ENCODE peak calls at places on chromosomes 11 and 22, in six cellular contexts. One of them, this sample, is unnamed. For H3K4me1, the result is how much of the 10 kb centered on the place peaks cover.

GRCh38 chr11:10657308-10658271 is 36.0 kb downstream of the IRAG1 start:
- DNase-seq in IMR-90: peak
- DNase-seq in osteoblast: peak
- DNase-seq in hepatocyte: peak
- DNase-seq in OCI-LY7: no peak
- DNase-seq in GM23248: peak
- DNase-seq in this sample: peak

GRCh38 chr11:92892769-92893168 is 76.7 kb upstream of the MTNR1B start:
- DNase-seq in IMR-90: no peak
- DNase-seq in osteoblast: no peak
- DNase-seq in hepatocyte: no peak
- DNase-seq in OCI-LY7: no peak
- DNase-seq in GM23248: no peak
- DNase-seq in this sample: no peak

GRCh38 chr11:74696932-74697687 is 34.1 kb downstream of the CHRDL2 start:
- DNase-seq in IMR-90: peak
- DNase-seq in osteoblast: peak
- DNase-seq in hepatocyte: peak
- DNase-seq in OCI-LY7: no peak
- DNase-seq in GM23248: peak
- DNase-seq in this sample: peak

GRCh38 chr11:126246636-126247035 is 22.1 kb downstream of the SRPRA start:
- DNase-seq in IMR-90: peak
- DNase-seq in osteoblast: peak
- DNase-seq in hepatocyte: no peak
- DNase-seq in OCI-LY7: no peak
- DNase-seq in GM23248: peak
- DNase-seq in this sample: peak

GRCh38 chr11:34915136-34916013 is 804 bp downstream of the APIP start:
- DNase-seq in IMR-90: peak
- DNase-seq in osteoblast: peak
- DNase-seq in hepatocyte: no peak
- DNase-seq in OCI-LY7: no peak
- DNase-seq in GM23248: peak
- DNase-seq in this sample: peak

GRCh38 chr11:267491-267994 is 10.7 kb upstream of the NLRP6 start:
- DNase-seq in IMR-90: no peak
- DNase-seq in osteoblast: peak
- DNase-seq in hepatocyte: no peak
- DNase-seq in OCI-LY7: peak
- DNase-seq in GM23248: peak
- DNase-seq in this sample: no peak

GRCh38 chr11:69918938-69919650 is 99.9 kb upstream of the FGF3 start:
- DNase-seq in IMR-90: peak
- DNase-seq in osteoblast: peak
- DNase-seq in hepatocyte: peak
- DNase-seq in OCI-LY7: peak
- DNase-seq in GM23248: peak
- DNase-seq in this sample: peak

GRCh38 chr22:41621099-41621910 is at the start of gene XRCC6:
- DNase-seq in IMR-90: peak
- DNase-seq in osteoblast: peak
- DNase-seq in hepatocyte: peak
- DNase-seq in OCI-LY7: peak
- DNase-seq in GM23248: peak
- DNase-seq in this sample: peak

GRCh38 chr11:11620966-11621880 is 582 bp downstream of the GALNT18 start:
- DNase-seq in IMR-90: peak
- DNase-seq in osteoblast: peak
- DNase-seq in hepatocyte: peak
- DNase-seq in OCI-LY7: no peak
- DNase-seq in GM23248: peak
- DNase-seq in this sample: peak

GRCh38 chr22:37842015-37842793 is 1.9 kb downstream of the ANKRD54 start:
- DNase-seq in IMR-90: no peak
- DNase-seq in osteoblast: peak
- DNase-seq in hepatocyte: peak
- DNase-seq in OCI-LY7: no peak
- DNase-seq in GM23248: no peak
- DNase-seq in this sample: no peak

GRCh38 chr11:17298302-17298701 is 21.8 kb downstream of the NUCB2 start:
- DNase-seq in IMR-90: peak
- DNase-seq in osteoblast: no peak
- DNase-seq in hepatocyte: no peak
- DNase-seq in OCI-LY7: no peak
- DNase-seq in GM23248: no peak
- DNase-seq in this sample: no peak

GRCh38 chr11:83923961-83924360 is 637.8 kb upstream of the CCDC90B start:
- DNase-seq in IMR-90: no peak
- DNase-seq in osteoblast: no peak
- DNase-seq in hepatocyte: no peak
- DNase-seq in OCI-LY7: no peak
- DNase-seq in GM23248: no peak
- DNase-seq in this sample: no peak

GRCh38 chr11:22976146-22976545 is 115.9 kb upstream of the CCDC179 start:
- DNase-seq in IMR-90: peak
- DNase-seq in osteoblast: no peak
- DNase-seq in hepatocyte: peak
- DNase-seq in OCI-LY7: no peak
- DNase-seq in GM23248: peak
- DNase-seq in this sample: peak

GRCh38 chr11:67022341-67022933 is 497 bp upstream of the SYT12 start:
- DNase-seq in IMR-90: peak
- DNase-seq in osteoblast: peak
- DNase-seq in hepatocyte: no peak
- DNase-seq in OCI-LY7: no peak
- DNase-seq in GM23248: peak
- DNase-seq in this sample: no peak

GRCh38 chr11:128830836-128831780 is 36.0 kb downstream of the KCNJ1 start:
- DNase-seq in IMR-90: peak
- DNase-seq in osteoblast: peak
- DNase-seq in hepatocyte: peak
- DNase-seq in OCI-LY7: peak
- DNase-seq in GM23248: peak
- DNase-seq in this sample: peak

GRCh38 chr22:45159652-45160462 is 3.9 kb upstream of the NUP50 start:
- DNase-seq in IMR-90: peak
- DNase-seq in osteoblast: no peak
- DNase-seq in hepatocyte: peak
- DNase-seq in OCI-LY7: no peak
- DNase-seq in GM23248: peak
- DNase-seq in this sample: peak

GRCh38 chr22:28983788-28984441 is 77.7 kb downstream of the C22orf31 start:
- DNase-seq in IMR-90: no peak
- DNase-seq in osteoblast: no peak
- DNase-seq in hepatocyte: no peak
- DNase-seq in OCI-LY7: no peak
- DNase-seq in GM23248: peak
- DNase-seq in this sample: no peak

GRCh38 chr22:28981818-28982499 is 79.7 kb downstream of the C22orf31 start:
- DNase-seq in IMR-90: no peak
- DNase-seq in osteoblast: no peak
- DNase-seq in hepatocyte: no peak
- DNase-seq in OCI-LY7: no peak
- DNase-seq in GM23248: no peak
- DNase-seq in this sample: no peak

GRCh38 chr22:28985581-28986290 is 75.9 kb downstream of the C22orf31 start:
- DNase-seq in IMR-90: no peak
- DNase-seq in osteoblast: no peak
- DNase-seq in hepatocyte: no peak
- DNase-seq in OCI-LY7: no peak
- DNase-seq in GM23248: no peak
- DNase-seq in this sample: no peak

GRCh38 chr22:28984482-28985158 is 77.0 kb downstream of the C22orf31 start:
- DNase-seq in IMR-90: no peak
- DNase-seq in osteoblast: no peak
- DNase-seq in hepatocyte: no peak
- DNase-seq in OCI-LY7: no peak
- DNase-seq in GM23248: no peak
- DNase-seq in this sample: no peak

DNA sequence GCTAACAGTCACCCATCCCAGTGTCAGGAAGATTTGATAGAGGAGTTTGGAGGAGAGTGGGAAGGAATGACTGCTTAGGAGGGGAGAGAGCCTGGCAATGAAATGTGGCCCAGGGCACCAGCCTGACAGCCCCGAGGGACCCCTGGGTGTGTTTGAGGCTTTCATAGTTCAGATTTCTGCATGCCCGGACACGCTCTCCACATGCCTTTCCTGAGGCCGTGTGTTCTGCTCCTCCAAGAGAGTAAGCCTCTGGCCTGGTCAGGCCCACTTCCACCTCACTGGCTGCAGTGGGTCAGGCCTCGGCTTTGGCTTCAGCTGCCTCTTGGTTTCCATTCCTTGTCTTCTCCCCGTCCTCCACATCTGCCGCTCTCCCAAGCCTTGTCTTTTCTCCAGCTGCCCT is 78.4 kb downstream of the C22orf31 start:
- DNase-seq in IMR-90: no peak
- DNase-seq in osteoblast: no peak
- DNase-seq in hepatocyte: no peak
- DNase-seq in OCI-LY7: no peak
- DNase-seq in GM23248: no peak
- DNase-seq in this sample: no peak
- H3K4me1 ChIP-seq in IMR-90: under half
- H3K4me1 ChIP-seq in osteoblast: under half
- H3K4me1 ChIP-seq in hepatocyte: under half
- H3K4me1 ChIP-seq in OCI-LY7: under half
- H3K4me1 ChIP-seq in GM23248: under half
- H3K4me1 ChIP-seq in this sample: under half

DNA sequence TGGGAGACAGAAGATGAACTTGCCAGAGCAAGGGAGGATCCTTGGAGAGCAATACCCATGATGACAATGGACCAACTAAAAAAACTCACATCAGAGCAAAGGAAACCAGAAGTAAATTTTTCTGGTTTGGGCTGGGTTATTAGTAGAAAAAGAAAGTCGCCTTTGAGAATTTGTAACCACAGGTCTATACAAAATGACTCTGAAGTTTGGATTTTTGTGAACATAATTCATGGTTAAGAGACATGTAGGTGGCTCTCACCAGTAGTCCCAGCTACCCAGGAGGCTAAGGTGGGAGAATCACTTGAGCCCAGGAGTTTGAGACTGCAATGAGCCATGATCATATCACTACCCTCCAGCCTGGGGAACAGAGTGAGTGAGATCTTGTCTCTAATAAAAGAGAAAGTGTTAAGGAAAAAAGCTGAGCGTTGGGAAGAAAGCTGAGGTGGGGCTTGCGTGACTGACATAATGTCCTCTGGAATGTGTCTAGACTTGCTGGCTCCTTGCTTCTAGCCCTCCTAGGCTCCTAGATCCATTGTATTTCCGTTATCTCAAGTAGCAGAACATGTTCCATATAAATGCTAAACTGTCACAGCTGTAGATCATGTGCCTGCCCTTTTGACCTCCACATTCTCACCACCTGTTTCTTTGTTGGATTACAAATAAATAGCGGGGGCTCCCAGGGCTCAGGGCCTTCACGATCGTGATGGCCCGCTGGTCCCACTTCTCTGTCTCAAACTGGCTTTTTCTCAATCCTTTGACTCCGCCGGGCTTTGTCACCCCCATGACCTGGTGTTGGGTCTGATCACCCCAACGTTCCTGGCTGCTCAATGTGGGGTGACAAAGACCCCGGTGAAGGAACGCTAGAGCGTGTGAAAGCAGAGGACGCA is 56.2 kb upstream of the SC5D start:
- DNase-seq in IMR-90: no peak
- DNase-seq in osteoblast: no peak
- DNase-seq in hepatocyte: no peak
- DNase-seq in OCI-LY7: no peak
- DNase-seq in GM23248: peak
- DNase-seq in this sample: peak
- H2AFZ ChIP-seq in IMR-90: no peak
- H2AFZ ChIP-seq in osteoblast: no peak
- H2AFZ ChIP-seq in hepatocyte: no peak
- H2AFZ ChIP-seq in OCI-LY7: peak
- H2AFZ ChIP-seq in GM23248: no peak
- H2AFZ ChIP-seq in this sample: no peak

DNA sequence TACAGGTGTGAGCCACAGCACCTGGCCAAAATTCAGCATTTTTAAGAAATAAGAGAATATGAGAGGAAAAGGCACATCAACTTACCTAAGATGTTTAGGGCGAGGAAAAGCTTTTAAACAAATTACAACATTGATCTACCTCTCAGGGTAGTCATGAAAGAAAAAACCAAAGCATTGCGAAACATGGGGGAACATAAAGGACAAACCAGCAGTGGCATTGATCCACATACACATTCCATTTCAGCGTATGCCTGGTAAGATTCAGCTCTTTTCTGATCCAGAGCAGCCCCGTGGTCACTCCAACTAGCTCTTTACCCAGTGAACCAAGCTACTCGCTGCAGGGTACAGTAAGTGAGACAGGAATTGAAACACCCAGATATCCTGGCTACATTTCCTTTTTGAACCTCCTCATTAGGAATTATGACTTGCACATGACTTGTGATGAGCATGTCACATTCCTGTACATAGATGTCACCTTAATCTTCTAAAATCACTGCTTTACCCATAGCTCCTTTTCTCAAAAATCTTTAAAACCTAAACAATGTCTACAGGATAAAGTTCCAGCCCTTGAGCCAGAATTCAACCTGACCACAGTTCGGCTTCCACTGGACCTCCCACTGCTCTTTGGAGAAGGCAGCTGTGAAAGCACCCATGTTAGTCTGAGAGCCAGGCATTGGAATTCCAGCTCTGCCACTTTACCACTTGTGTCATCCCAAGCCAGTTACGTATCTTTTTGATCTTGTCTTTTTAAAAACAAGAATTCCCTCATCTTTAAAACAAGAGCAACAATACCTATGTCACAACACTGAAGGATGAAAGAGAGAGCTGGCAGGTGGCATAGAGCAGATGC is 42.9 kb upstream of the AKIP1 start:
- DNase-seq in IMR-90: peak
- DNase-seq in osteoblast: no peak
- DNase-seq in hepatocyte: no peak
- DNase-seq in OCI-LY7: no peak
- DNase-seq in GM23248: peak
- DNase-seq in this sample: peak
- H3K4me1 ChIP-seq in IMR-90: under half
- H3K4me1 ChIP-seq in osteoblast: half or more
- H3K4me1 ChIP-seq in hepatocyte: under half
- H3K4me1 ChIP-seq in OCI-LY7: under half
- H3K4me1 ChIP-seq in GM23248: half or more
- H3K4me1 ChIP-seq in this sample: under half

GRCh38 chr11:6735306-6735705 is 36.5 kb downstream of the OR2AG2 start:
- DNase-seq in IMR-90: no peak
- DNase-seq in osteoblast: no peak
- DNase-seq in hepatocyte: no peak
- DNase-seq in OCI-LY7: peak
- DNase-seq in GM23248: peak
- DNase-seq in this sample: no peak
- H2AFZ ChIP-seq in IMR-90: no peak
- H2AFZ ChIP-seq in osteoblast: no peak
- H2AFZ ChIP-seq in hepatocyte: no peak
- H2AFZ ChIP-seq in OCI-LY7: no peak
- H2AFZ ChIP-seq in GM23248: peak
- H2AFZ ChIP-seq in this sample: no peak

GRCh38 chr22:30238661-30239420 is 7.7 kb downstream of the LIF start:
- DNase-seq in IMR-90: peak
- DNase-seq in osteoblast: peak
- DNase-seq in hepatocyte: peak
- DNase-seq in OCI-LY7: no peak
- DNase-seq in GM23248: peak
- DNase-seq in this sample: peak
- H3K4me1 ChIP-seq in IMR-90: half or more
- H3K4me1 ChIP-seq in osteoblast: under half
- H3K4me1 ChIP-seq in hepatocyte: under half
- H3K4me1 ChIP-seq in OCI-LY7: under half
- H3K4me1 ChIP-seq in GM23248: under half
- H3K4me1 ChIP-seq in this sample: half or more

This sample was measured in mesenchymal stem cell.